ENCODE peak calls at places on chromosome 14, in five cellular contexts. S is psoas muscle, H is H7, K is fibroblast of the aortic adventitia, Y is HCEC 1CT. P is an unnamed sample.
A peak's percentile ranks its signal among the peaks of the same experiment; 100 is the strongest.

GRCh38 chr14:68977137-68977740 is 1.9 kb downstream of the ACTN1 start:
- DNase-seq in S (no peak), H (no peak), K (peak; percentile 86), Y (no peak), P (no peak)

GRCh38 chr14:104361921-104362681 is 217.5 kb upstream of the C14orf180 start:
- DNase-seq in S (peak; percentile 38), H (peak; percentile 60), K (no peak), Y (no peak), P (no peak)

GRCh38 chr14:20986811-20987210 is 3.0 kb upstream of the METTL17 start:
- DNase-seq in S (no peak), H (no peak), K (peak; percentile 96), Y (peak; percentile 91), P (peak; percentile 52)

GRCh38 chr14:96362071-96362964 is 823 bp downstream of the ATG2B start:
- DNase-seq in S (no peak), H (peak; percentile 9), K (peak; percentile 40), Y (peak; percentile 13), P (no peak)

GRCh38 chr14:93527076-93527692 is 96.4 kb downstream of the UNC79 start:
- DNase-seq in S (no peak), H (no peak), K (peak; percentile 16), Y (no peak), P (no peak)

GRCh38 chr14:73610692-73611091 is 1.6 kb upstream of the ACOT6 start:
- DNase-seq in S (no peak), H (peak; percentile 28), K (no peak), Y (peak; percentile 30), P (no peak)

GRCh38 chr14:89436274-89436656 is 19.2 kb upstream of the FOXN3 start:
- DNase-seq in S (no peak), H (no peak), K (no peak), Y (no peak), P (no peak)

GRCh38 chr14:45434221-45434620 is 181.2 kb upstream of the MIS18BP1 start:
- DNase-seq in S (no peak), H (no peak), K (no peak), Y (no peak), P (no peak)

GRCh38 chr14:23864252-23864651 is 89.3 kb upstream of the DHRS4 start:
- DNase-seq in S (no peak), H (no peak), K (no peak), Y (no peak), P (no peak)

GRCh38 chr14:60254176-60254575 is 5.2 kb downstream of the PPM1A start:
- DNase-seq in S (no peak), H (no peak), K (no peak), Y (no peak), P (no peak)

GRCh38 chr14:64266206-64266605 is 28.0 kb downstream of the ESR2 start:
- DNase-seq in S (no peak), H (no peak), K (peak; percentile 73), Y (peak; percentile 72), P (no peak)

GRCh38 chr14:91416744-91417133 is 881 bp downstream of the CCDC88C start:
- DNase-seq in S (no peak), H (peak; percentile 37), K (no peak), Y (no peak), P (no peak)

GRCh38 chr14:33738481-33738880 is 212.4 kb downstream of the EGLN3 start:
- DNase-seq in S (no peak), H (no peak), K (no peak), Y (no peak), P (no peak)

GRCh38 chr14:22412936-22413411 is 176.1 kb downstream of the DAD1 start:
- DNase-seq in S (no peak), H (no peak), K (no peak), Y (no peak), P (no peak)

GRCh38 chr14:34032720-34033119 is 81.8 kb upstream of the EGLN3 start:
- DNase-seq in S (no peak), H (no peak), K (no peak), Y (no peak), P (no peak)

GRCh38 chr14:78327426-78328210 is 157.4 kb downstream of the NRXN3 start:
- DNase-seq in S (no peak), H (no peak), K (no peak), Y (peak; percentile 59), P (no peak)

GRCh38 chr14:90677484-90678045 is 138.7 kb downstream of the TTC7B start:
- DNase-seq in S (no peak), H (no peak), K (peak; percentile 84), Y (peak; percentile 71), P (no peak)

GRCh38 chr14:52080171-52080800 is 11.4 kb upstream of the NID2 start:
- DNase-seq in S (no peak), H (no peak), K (peak; percentile 90), Y (peak; percentile 80), P (no peak)

GRCh38 chr14:29453045-29453444 is 474.6 kb downstream of the PRKD1 start:
- DNase-seq in S (no peak), H (no peak), K (no peak), Y (no peak), P (no peak)

P was measured in uterus.